ENCODE peak calls at places on chromosome 22, in four cellular contexts. One of them, this sample, is unnamed.

GRCh38 chr22:32204211-32204855 is 540 bp downstream of the RFPL2 start:
- DNase-seq in prostate gland: no peak
- DNase-seq in AG04450: no peak
- DNase-seq in CD8-positive, alpha-beta T cell: no peak
- DNase-seq in this sample: no peak

GRCh38 chr22:17120281-17120680 is 879 bp downstream of the TMEM121B start:
- DNase-seq in prostate gland: peak; percentile 55
- DNase-seq in AG04450: no peak
- DNase-seq in CD8-positive, alpha-beta T cell: peak; percentile 44
- DNase-seq in this sample: no peak

GRCh38 chr22:48268771-48269552 is 1506.5 kb downstream of the TBC1D22A start:
- DNase-seq in prostate gland: no peak
- DNase-seq in AG04450: no peak
- DNase-seq in CD8-positive, alpha-beta T cell: no peak
- DNase-seq in this sample: no peak

GRCh38 chr22:42655693-42656092 is 6.5 kb upstream of the CYB5R3 start:
- DNase-seq in prostate gland: no peak
- DNase-seq in AG04450: no peak
- DNase-seq in CD8-positive, alpha-beta T cell: no peak
- DNase-seq in this sample: no peak

GRCh38 chr22:44180706-44181032 is at the start of gene PARVG:
- DNase-seq in prostate gland: no peak
- DNase-seq in AG04450: no peak
- DNase-seq in CD8-positive, alpha-beta T cell: peak; percentile 61
- DNase-seq in this sample: no peak

GRCh38 chr22:43126506-43127165 is 16.1 kb downstream of the BIK start:
- DNase-seq in prostate gland: no peak
- DNase-seq in AG04450: peak; percentile 60
- DNase-seq in CD8-positive, alpha-beta T cell: no peak
- DNase-seq in this sample: peak; percentile 38

GRCh38 chr22:47095395-47096122 is 333.1 kb downstream of the TBC1D22A start:
- DNase-seq in prostate gland: no peak
- DNase-seq in AG04450: no peak
- DNase-seq in CD8-positive, alpha-beta T cell: no peak
- DNase-seq in this sample: no peak

GRCh38 chr22:24952837-24953293 is 349 bp downstream of the KIAA1671 start:
- DNase-seq in prostate gland: peak; percentile 41
- DNase-seq in AG04450: no peak
- DNase-seq in CD8-positive, alpha-beta T cell: no peak
- DNase-seq in this sample: no peak

GRCh38 chr22:29334696-29335344 is 19.3 kb upstream of the RASL10A start:
- DNase-seq in prostate gland: peak; percentile 75
- DNase-seq in AG04450: no peak
- DNase-seq in CD8-positive, alpha-beta T cell: no peak
- DNase-seq in this sample: no peak

DNA sequence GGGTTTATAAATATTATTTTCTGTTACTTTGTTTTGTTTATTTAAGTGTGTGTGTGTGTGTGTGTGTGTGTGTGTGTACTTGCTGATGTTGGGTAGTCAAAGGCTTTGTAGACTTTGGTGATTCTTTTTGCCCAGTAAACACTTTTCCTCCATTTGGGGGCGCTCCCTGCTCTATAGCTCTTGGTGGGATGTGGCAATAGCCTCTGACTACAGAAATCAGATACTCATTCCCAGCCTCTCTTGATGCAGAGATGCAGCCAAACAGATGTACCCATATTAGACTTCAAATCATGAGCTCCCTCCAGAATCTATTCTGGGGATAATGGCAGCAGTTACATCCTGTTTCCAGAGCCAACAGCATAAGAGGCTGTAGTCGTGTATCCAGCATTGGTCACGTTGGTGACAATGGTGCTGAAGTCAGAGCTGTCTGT is 33.4 kb upstream of the APOL5 start:
- DNase-seq in prostate gland: no peak
- DNase-seq in AG04450: no peak
- DNase-seq in CD8-positive, alpha-beta T cell: no peak
- DNase-seq in this sample: no peak
- TF ChIP-seq CTCF in prostate gland: no peak
- TF ChIP-seq CTCF in AG04450: peak; percentile 51
- TF ChIP-seq CTCF in CD8-positive, alpha-beta T cell: no peak
- TF ChIP-seq CTCF in this sample: no peak

GRCh38 chr22:22751043-22751603 is 106.7 kb downstream of the GGTLC2 start:
- DNase-seq in prostate gland: no peak
- DNase-seq in AG04450: no peak
- DNase-seq in CD8-positive, alpha-beta T cell: no peak
- DNase-seq in this sample: no peak
- H3K4me3 ChIP-seq in prostate gland: no peak overlapping the region
- H3K4me3 ChIP-seq in AG04450: no peak overlapping the region
- H3K4me3 ChIP-seq in CD8-positive, alpha-beta T cell: no peak overlapping the region
- H3K4me3 ChIP-seq in this sample: no peak overlapping the region

DNA sequence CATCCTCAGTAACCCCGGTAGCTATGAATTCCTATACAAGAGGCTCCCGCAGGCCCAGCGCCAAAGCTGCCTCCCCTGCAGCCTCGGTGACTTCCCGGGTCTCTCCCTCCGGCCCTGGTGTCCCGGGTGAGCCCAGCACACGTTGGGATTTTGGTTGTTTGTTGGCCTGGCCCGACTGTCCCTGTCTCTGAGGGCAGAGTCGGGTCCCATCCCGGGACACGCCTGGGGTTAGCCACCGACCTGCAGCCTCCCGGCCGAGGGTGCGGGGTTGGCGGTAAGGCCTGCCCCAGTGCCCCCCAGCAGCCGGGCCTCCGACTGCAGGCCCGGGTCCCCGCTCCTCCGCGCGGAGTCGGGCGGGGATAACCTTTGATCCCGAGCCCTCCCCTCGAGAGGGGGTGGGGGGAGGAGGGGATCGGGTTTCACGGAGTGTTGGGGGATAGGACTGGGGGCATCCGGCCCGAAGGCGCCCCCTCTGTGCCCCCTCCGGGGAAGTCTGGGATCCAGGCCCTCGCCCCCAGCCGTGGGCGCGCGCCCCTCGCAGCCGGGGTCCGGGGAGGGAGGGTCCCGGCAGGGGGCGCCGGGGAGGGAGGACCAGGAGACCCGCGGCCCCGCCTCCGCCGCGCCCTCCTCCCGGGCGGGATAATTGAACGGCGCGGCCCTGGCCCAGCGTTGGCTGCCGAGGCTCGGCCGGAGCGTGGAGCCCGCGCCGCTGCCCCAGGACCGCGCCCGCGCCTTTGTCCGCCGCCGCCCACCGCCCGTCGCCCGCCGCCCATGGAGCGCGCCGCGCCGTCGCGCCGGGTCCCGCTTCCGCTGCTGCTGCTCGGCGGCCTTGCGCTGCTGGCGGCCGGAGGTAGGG is at the start of gene FBLN1:
- DNase-seq in prostate gland: no peak
- DNase-seq in AG04450: no peak
- DNase-seq in CD8-positive, alpha-beta T cell: no peak
- DNase-seq in this sample: no peak
- TF ChIP-seq CTCF in prostate gland: peak; percentile 39
- TF ChIP-seq CTCF in AG04450: peak; percentile 23
- TF ChIP-seq CTCF in CD8-positive, alpha-beta T cell: no peak
- TF ChIP-seq CTCF in this sample: peak; percentile 32

GRCh38 chr22:38572065-38572464 is 2.1 kb upstream of the DMC1 start:
- DNase-seq in prostate gland: peak; percentile 28
- DNase-seq in AG04450: no peak
- DNase-seq in CD8-positive, alpha-beta T cell: peak; percentile 23
- DNase-seq in this sample: no peak

GRCh38 chr22:38567531-38568245 is 2.3 kb downstream of the DMC1 start:
- DNase-seq in prostate gland: no peak
- DNase-seq in AG04450: no peak
- DNase-seq in CD8-positive, alpha-beta T cell: no peak
- DNase-seq in this sample: no peak

GRCh38 chr22:38569972-38570840 is at the start of gene DMC1:
- DNase-seq in prostate gland: peak; percentile 93
- DNase-seq in AG04450: no peak
- DNase-seq in CD8-positive, alpha-beta T cell: peak; percentile 97
- DNase-seq in this sample: no peak

GRCh38 chr22:38569181-38569971 is 607 bp downstream of the DMC1 start:
- DNase-seq in prostate gland: no peak
- DNase-seq in AG04450: no peak
- DNase-seq in CD8-positive, alpha-beta T cell: no peak
- DNase-seq in this sample: no peak

DNA sequence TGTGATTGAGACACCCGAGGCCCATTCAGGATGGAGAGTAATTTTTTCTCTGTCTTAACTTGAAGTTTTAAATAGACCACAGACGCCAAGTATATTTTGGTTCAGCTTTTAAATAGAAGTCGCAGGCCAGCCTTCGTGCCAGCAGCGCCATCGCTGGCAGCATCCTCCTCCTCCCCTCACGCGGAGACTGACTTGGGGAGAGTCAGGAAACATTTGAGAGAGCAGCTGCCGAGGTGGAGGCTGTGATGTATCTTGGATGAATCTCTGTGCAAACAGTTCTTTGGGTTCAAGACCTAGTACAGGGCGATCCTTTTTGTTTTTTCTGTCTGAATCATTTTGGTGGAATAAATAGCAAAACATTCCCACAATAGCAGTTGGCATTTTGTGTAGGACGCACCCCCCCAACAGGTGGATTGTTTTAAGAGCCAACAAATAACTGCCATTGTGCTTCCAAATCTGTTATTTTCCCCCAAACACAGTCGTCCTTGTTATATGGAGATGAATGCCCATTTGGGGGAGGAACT is 920 bp upstream of the DMC1 start:
- DNase-seq in prostate gland: peak; percentile 25
- DNase-seq in AG04450: no peak
- DNase-seq in CD8-positive, alpha-beta T cell: peak; percentile 48
- DNase-seq in this sample: no peak
- H3K4me3 ChIP-seq in prostate gland: peak overlapping the region; percentile 54
- H3K4me3 ChIP-seq in AG04450: peak overlapping the region; percentile 76
- H3K4me3 ChIP-seq in CD8-positive, alpha-beta T cell: peak overlapping the region; percentile 54
- H3K4me3 ChIP-seq in this sample: peak overlapping the region; percentile 75

GRCh38 chr22:39117585-39118191 is 20.6 kb downstream of the APOBEC3H start:
- DNase-seq in prostate gland: peak; percentile 36
- DNase-seq in AG04450: no peak
- DNase-seq in CD8-positive, alpha-beta T cell: peak; percentile 71
- DNase-seq in this sample: no peak
- TF ChIP-seq CTCF in prostate gland: peak; percentile 65
- TF ChIP-seq CTCF in AG04450: peak; percentile 64
- TF ChIP-seq CTCF in CD8-positive, alpha-beta T cell: peak; percentile 54
- TF ChIP-seq CTCF in this sample: peak; percentile 38

GRCh38 chr22:27776410-27776958 is 25.1 kb downstream of the MN1 start:
- DNase-seq in prostate gland: no peak
- DNase-seq in AG04450: no peak
- DNase-seq in CD8-positive, alpha-beta T cell: no peak
- DNase-seq in this sample: no peak
- H3K4me3 ChIP-seq in prostate gland: no peak overlapping the region
- H3K4me3 ChIP-seq in AG04450: no peak overlapping the region
- H3K4me3 ChIP-seq in CD8-positive, alpha-beta T cell: no peak overlapping the region
- H3K4me3 ChIP-seq in this sample: no peak overlapping the region

GRCh38 chr22:22487059-22487458 is 21.5 kb downstream of the ZNF280B start:
- DNase-seq in prostate gland: no peak
- DNase-seq in AG04450: no peak
- DNase-seq in CD8-positive, alpha-beta T cell: no peak
- DNase-seq in this sample: no peak
- TF ChIP-seq CTCF in prostate gland: no peak
- TF ChIP-seq CTCF in AG04450: no peak
- TF ChIP-seq CTCF in CD8-positive, alpha-beta T cell: no peak
- TF ChIP-seq CTCF in this sample: no peak

GRCh38 chr22:26436903-26437515 is 7.9 kb downstream of the ASPHD2 start:
- DNase-seq in prostate gland: peak; percentile 60
- DNase-seq in AG04450: no peak
- DNase-seq in CD8-positive, alpha-beta T cell: no peak
- DNase-seq in this sample: no peak
- H3K4me3 ChIP-seq in prostate gland: no peak overlapping the region
- H3K4me3 ChIP-seq in AG04450: no peak overlapping the region
- H3K4me3 ChIP-seq in CD8-positive, alpha-beta T cell: no peak overlapping the region
- H3K4me3 ChIP-seq in this sample: no peak overlapping the region

This sample was measured in AG04449.